ENCODE peak calls at places on chromosomes 11 and 22, in nine cellular contexts. S, Z, R, X, G, B, V, W and O are unnamed samples.

GRCh38 chr11:134024420-134025085 is 44.3 kb upstream of the JAM3 start:
- DNase-seq in B (peak; percentile 62), W (peak; percentile 14), Z (no peak), G (no peak), X (peak; percentile 45), V (no peak), S (no peak), R (no peak), O (no peak)

GRCh38 chr11:45278721-45279120 is 7.4 kb downstream of the SYT13 start:
- DNase-seq in B (no peak), R (no peak), W (no peak), V (no peak), S (no peak), Z (no peak), X (no peak), G (no peak), O (no peak)

GRCh38 chr11:75475767-75476650 is 43.0 kb upstream of the KLHL35 start:
- DNase-seq in W (peak; percentile 69), Z (peak; percentile 61), X (peak; percentile 68), S (no peak), R (no peak), V (peak; percentile 15), G (no peak), B (no peak), O (no peak)

GRCh38 chr11:65672982-65673381 is 10.3 kb upstream of the RELA start:
- DNase-seq in B (no peak), V (no peak), R (no peak), S (no peak), G (no peak), X (no peak), Z (no peak), W (no peak), O (no peak)

GRCh38 chr22:50268655-50269113 is 1.5 kb downstream of the MAPK11 start:
- DNase-seq in W (no peak), R (no peak), X (no peak), S (no peak), V (no peak), G (no peak), Z (peak; percentile 36), B (no peak), O (no peak)

GRCh38 chr11:76707293-76707825 is 36.8 kb upstream of the LRRC32 start:
- DNase-seq in X (no peak), W (no peak), B (peak; percentile 14), G (no peak), R (no peak), V (no peak), S (peak; percentile 64), Z (no peak), O (no peak)

GRCh38 chr11:131370090-131370751 is at the start of gene NTM:
- DNase-seq in Z (no peak), V (no peak), R (no peak), W (peak; percentile 15), S (no peak), B (no peak), X (peak; percentile 80), G (no peak), O (no peak)

GRCh38 chr11:125998267-125998666 is 52.4 kb downstream of the VSIG10L2 start:
- DNase-seq in V (no peak), G (no peak), Z (no peak), S (no peak), X (no peak), W (no peak), B (no peak), R (no peak), O (no peak)

GRCh38 chr11:82003671-82004148 is 730.0 kb downstream of the FAM181B start:
- DNase-seq in W (peak; percentile 1), B (no peak), Z (no peak), R (no peak), X (no peak), S (no peak), G (no peak), V (no peak), O (no peak)

GRCh38 chr11:5591613-5592012 is 4.8 kb upstream of the TRIM6 start:
- DNase-seq in W (no peak), B (no peak), V (no peak), G (no peak), Z (no peak), X (no peak), S (no peak), R (no peak), O (no peak)

GRCh38 chr22:49502126-49502826 is 325.4 kb downstream of the BRD1 start:
- DNase-seq in B (no peak), V (peak; percentile 28), X (no peak), W (peak; percentile 21), S (no peak), Z (no peak), R (no peak), G (no peak), O (no peak)

GRCh38 chr11:19410032-19410431 is 169.3 kb upstream of the E2F8 start:
- DNase-seq in Z (no peak), S (no peak), R (no peak), G (no peak), X (no peak), B (no peak), W (no peak), V (no peak), O (no peak)

GRCh38 chr11:117618956-117619355 is 178.1 kb downstream of the DSCAML1 start:
- DNase-seq in Z (no peak), W (no peak), S (peak; percentile 43), V (no peak), X (peak; percentile 95), R (peak; percentile 22), B (peak; percentile 78), G (no peak), O (no peak)

GRCh38 chr11:95415837-95416288 is 184.9 kb upstream of the SESN3 start:
- DNase-seq in S (no peak), B (no peak), X (no peak), R (no peak), V (no peak), W (no peak), Z (no peak), G (no peak), O (no peak)

GRCh38 chr22:28395920-28396447 is 283.7 kb downstream of the TTC28 start:
- DNase-seq in B (no peak), X (no peak), Z (peak; percentile 21), S (no peak), G (no peak), V (no peak), W (peak; percentile 78), R (no peak), O (no peak)

GRCh38 chr22:28006271-28006670 is 87.2 kb upstream of the PITPNB start:
- DNase-seq in B (no peak), G (no peak), R (no peak), X (no peak), S (no peak), Z (no peak), W (no peak), V (no peak), O (no peak)

GRCh38 chr11:1157341-1157644 is 460 bp upstream of the MUC5AC start:
- DNase-seq in Z (no peak), B (peak; percentile 56), W (no peak), G (no peak), V (no peak), S (no peak), R (no peak), X (no peak), O (no peak)

GRCh38 chr11:17786824-17787525 is 52.4 kb downstream of the KCNC1 start:
- DNase-seq in R (no peak), G (no peak), B (no peak), W (peak; percentile 91), Z (no peak), X (no peak), S (peak; percentile 41), V (no peak), O (no peak)

GRCh38 chr11:12063251-12063650 is 47.1 kb upstream of the MICAL2 start:
- DNase-seq in G (no peak), X (no peak), V (no peak), B (no peak), R (no peak), Z (no peak), W (no peak), S (no peak), O (no peak)

GRCh38 chr22:39731881-39732555 is 161.5 kb downstream of the CACNA1I start:
- DNase-seq in B (peak; percentile 59), X (peak; percentile 23), W (no peak), R (no peak), V (no peak), Z (no peak), S (no peak), G (no peak), O (no peak)

GRCh38 chr11:42976636-42977217 is 335.1 kb upstream of the API5 start:
- DNase-seq in Z (no peak), V (no peak), S (no peak), W (no peak), B (no peak), R (no peak), X (peak; percentile 3), G (no peak), O (no peak)

GRCh38 chr11:75198278-75198948 is 42.2 kb upstream of the TPBGL start:
- DNase-seq in Z (no peak), G (no peak), R (no peak), W (no peak), X (peak; percentile 82), B (no peak), S (no peak), V (no peak), O (no peak)

GRCh38 chr11:10742460-10743208 is 8.4 kb upstream of the CTR9 start:
- DNase-seq in V (peak; percentile 19), X (no peak), R (no peak), G (no peak), W (peak; percentile 85), S (no peak), B (no peak), Z (peak; percentile 40), O (peak; percentile 36)

GRCh38 chr11:69828276-69828970 is 9.2 kb upstream of the FGF3 start:
- DNase-seq in W (no peak), B (peak; percentile 61), X (no peak), Z (no peak), G (no peak), S (peak; percentile 63), R (no peak), V (no peak), O (no peak)

GRCh38 chr11:12629601-12630313 is 44.5 kb upstream of the TEAD1 start:
- DNase-seq in Z (no peak), X (no peak), V (no peak), B (no peak), R (no peak), S (no peak), G (no peak), W (peak; percentile 84), O (no peak)

GRCh38 chr11:126925321-126926093 is 75.1 kb downstream of the KIRREL3 start:
- DNase-seq in B (no peak), V (no peak), G (no peak), S (no peak), R (no peak), W (no peak), Z (no peak), X (no peak), O (no peak)

GRCh38 chr22:36778020-36778419 is 2.1 kb upstream of the IFT27 start:
- DNase-seq in Z (no peak), R (no peak), X (no peak), G (no peak), B (no peak), S (no peak), V (no peak), W (no peak), O (no peak)

GRCh38 chr22:30087611-30088010 is 7.3 kb downstream of the HORMAD2 start:
- DNase-seq in R (no peak), X (no peak), B (no peak), G (no peak), S (no peak), W (no peak), Z (no peak), V (no peak), O (no peak)

GRCh38 chr11:13098067-13098466 is 89.0 kb downstream of the RASSF10 start:
- DNase-seq in S (no peak), B (peak; percentile 29), W (no peak), R (no peak), Z (no peak), X (peak; percentile 35), V (no peak), G (no peak), O (no peak)

GRCh38 chr11:108242422-108242821 is 19.6 kb downstream of the ATM start:
- DNase-seq in V (no peak), S (no peak), X (no peak), W (no peak), B (no peak), Z (no peak), R (no peak), G (no peak), O (no peak)

GRCh38 chr11:34587282-34587677 is 33.6 kb upstream of the EHF start:
- DNase-seq in W (no peak), S (no peak), V (no peak), X (no peak), G (no peak), Z (no peak), R (no peak), B (no peak), O (no peak)